ENCODE peak calls at places on chromosomes 12 and 14, in five cellular contexts. B, O, D, W and M are unnamed samples.
A peak's percentile ranks its signal among the peaks of the same experiment; 100 is the strongest.

GRCh38 chr12:113184900-113185179 is 438 bp downstream of the DDX54 start:
- DNase-seq in B (peak; percentile 93), O (peak; percentile 82), D (peak; percentile 94), W (peak; percentile 66), M (no peak)

GRCh38 chr14:25006961-25007795 is 42.8 kb downstream of the STXBP6 start:
- DNase-seq in B (no peak), O (peak; percentile 81), D (no peak), W (peak; percentile 68), M (peak; percentile 68)

GRCh38 chr12:107282628-107283027 is 189.3 kb upstream of the CRY1 start:
- DNase-seq in B (no peak), O (no peak), D (no peak), W (no peak), M (no peak)

GRCh38 chr14:54564799-54565235 is 2.1 kb upstream of the SAMD4A start:
- DNase-seq in B (no peak), O (no peak), D (no peak), W (no peak), M (no peak)

GRCh38 chr12:1848741-1849140 is 28.4 kb downstream of the LRTM2 start:
- DNase-seq in B (no peak), O (no peak), D (no peak), W (no peak), M (no peak)

GRCh38 chr12:30269491-30269890 is 426.2 kb downstream of the IPO8 start:
- DNase-seq in B (no peak), O (no peak), D (no peak), W (no peak), M (no peak)

GRCh38 chr12:23055004-23055403 is 430.0 kb downstream of the ETNK1 start:
- DNase-seq in B (no peak), O (no peak), D (peak; percentile 80), W (no peak), M (no peak)

GRCh38 chr12:67568055-67568454 is 80.5 kb upstream of the DYRK2 start:
- DNase-seq in B (no peak), O (no peak), D (no peak), W (no peak), M (no peak)

GRCh38 chr14:31792726-31793125 is 231.5 kb downstream of the NUBPL start:
- DNase-seq in B (no peak), O (no peak), D (no peak), W (no peak), M (no peak)

GRCh38 chr12:27177716-27178115 is 66.4 kb upstream of the STK38L start:
- DNase-seq in B (no peak), O (no peak), D (no peak), W (no peak), M (peak; percentile 54)

GRCh38 chr12:45989277-45989856 is 1.0 kb downstream of the SCAF11 start:
- DNase-seq in B (no peak), O (no peak), D (peak; percentile 49), W (no peak), M (no peak)

GRCh38 chr12:79690156-79690605 is 583 bp downstream of the PAWR start:
- DNase-seq in B (no peak), O (no peak), D (peak; percentile 55), W (no peak), M (no peak)

GRCh38 chr12:24011927-24012326 is 62.5 kb upstream of the SOX5 start:
- DNase-seq in B (no peak), O (no peak), D (no peak), W (no peak), M (no peak)

GRCh38 chr12:19166956-19167355 is 37.4 kb downstream of the PLEKHA5 start:
- DNase-seq in B (no peak), O (no peak), D (no peak), W (no peak), M (no peak)

GRCh38 chr14:99181246-99181645 is 90.8 kb downstream of the BCL11B start:
- DNase-seq in B (no peak), O (no peak), D (no peak), W (no peak), M (no peak)

GRCh38 chr14:72023128-72024042 is 91.2 kb downstream of the RGS6 start:
- DNase-seq in B (no peak), O (no peak), D (peak; percentile 15), W (no peak), M (peak; percentile 2)

DNA sequence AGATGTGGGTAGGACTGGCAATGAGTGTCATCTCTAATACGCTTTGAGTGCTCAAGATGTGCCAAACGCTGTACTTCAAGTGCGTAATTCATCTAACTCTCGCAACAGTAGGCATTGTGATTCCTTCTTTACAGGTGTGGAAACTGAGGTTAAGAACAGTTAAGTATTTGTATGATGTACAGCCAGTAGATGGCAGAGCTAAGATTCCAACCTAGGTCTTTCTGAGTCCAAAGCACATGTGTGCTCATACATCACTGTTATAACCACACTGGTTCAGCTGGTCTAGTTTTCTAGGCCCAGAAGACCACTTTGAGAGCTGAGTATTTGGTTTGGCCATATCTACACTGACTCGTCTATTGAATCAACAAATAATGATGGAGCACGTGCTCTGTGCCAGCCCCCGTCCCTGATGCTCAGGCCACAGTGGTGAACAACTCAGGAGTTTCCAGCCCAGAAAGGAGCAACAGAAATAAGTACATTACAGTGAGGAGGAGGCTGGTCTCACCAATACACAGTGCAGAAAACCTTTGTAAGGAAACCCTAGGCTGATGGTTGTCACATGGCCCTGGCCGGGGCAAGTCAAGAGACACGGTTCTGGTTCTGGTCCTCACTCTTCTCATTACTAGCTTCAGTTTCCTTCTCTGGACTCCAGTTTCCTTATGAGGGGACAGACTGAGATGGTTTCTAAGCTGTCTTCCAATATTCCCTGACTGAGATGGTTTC is 69.3 kb upstream of the SCN8A start:
- DNase-seq in B (no peak), O (no peak), D (no peak), W (no peak), M (no peak)
- TF ChIP-seq CTCF in B (no peak), O (no peak), D (peak; percentile 20), W (peak; percentile 21), M (no peak)

GRCh38 chr12:124390442-124391116 is 95.7 kb downstream of the RFLNA start:
- DNase-seq in B (peak; percentile 72), O (no peak), D (no peak), W (no peak), M (no peak)

GRCh38 chr12:124392991-124393790 is 98.3 kb downstream of the RFLNA start:
- DNase-seq in B (no peak), O (no peak), D (no peak), W (no peak), M (no peak)

GRCh38 chr12:124391340-124392261 is 96.7 kb downstream of the RFLNA start:
- DNase-seq in B (peak; percentile 85), O (no peak), D (no peak), W (no peak), M (no peak)

GRCh38 chr12:124393831-124394230 is 98.9 kb downstream of the RFLNA start:
- DNase-seq in B (no peak), O (no peak), D (no peak), W (no peak), M (no peak)

GRCh38 chr12:124392271-124392990 is 97.5 kb downstream of the RFLNA start:
- DNase-seq in B (peak; percentile 61), O (no peak), D (peak; percentile 75), W (no peak), M (no peak)
- TF ChIP-seq CTCF in B (peak; percentile 26), O (peak; percentile 39), D (peak; percentile 12), W (peak; percentile 38), M (peak; percentile 50)

DNA sequence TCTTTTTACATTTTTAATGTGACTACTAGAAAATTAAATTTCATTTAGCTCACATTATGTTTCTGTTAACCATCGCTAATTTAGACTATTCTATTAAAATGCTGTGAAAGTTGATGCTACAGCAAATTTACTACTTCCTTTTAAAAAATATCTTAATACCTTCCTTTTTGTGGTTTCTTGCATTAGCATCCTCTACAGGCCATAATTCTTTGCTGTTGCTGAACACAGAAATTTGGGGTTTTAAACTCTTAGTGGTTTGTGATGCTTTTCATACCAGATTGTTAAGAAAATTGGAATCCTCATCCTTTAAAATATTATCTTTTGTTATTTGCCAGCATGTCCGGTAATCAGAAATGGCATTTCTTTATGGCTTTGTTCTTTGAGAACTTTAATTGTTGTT is 18.1 kb downstream of the WNK1 start:
- DNase-seq in B (no peak), O (no peak), D (no peak), W (no peak), M (no peak)
- TF ChIP-seq CTCF in B (no peak), O (no peak), D (no peak), W (no peak), M (no peak)

GRCh38 chr12:9134981-9135628 is 19.4 kb upstream of the A2M start:
- DNase-seq in B (peak; percentile 25), O (no peak), D (peak; percentile 47), W (no peak), M (no peak)
- TF ChIP-seq CTCF in B (peak; percentile 16), O (peak; percentile 47), D (peak; percentile 57), W (no peak), M (peak; percentile 17)

GRCh38 chr14:86035882-86036281 is 505.9 kb downstream of the FLRT2 start:
- DNase-seq in B (peak; percentile 8), O (no peak), D (peak; percentile 75), W (no peak), M (no peak)
- TF ChIP-seq CTCF in B (peak; percentile 32), O (peak; percentile 49), D (peak; percentile 64), W (peak; percentile 30), M (peak; percentile 53)